ENCODE peak calls at places on chromosomes 6 and 20, in seven cellular contexts. One of them, this sample, is unnamed.

GRCh38 chr6:138297761-138298298 is 79.5 kb upstream of the PBOV1 start:
- DNase-seq in adrenal gland: peak; percentile 22
- DNase-seq in GM23248: peak; percentile 33
- DNase-seq in astrocyte: no peak
- DNase-seq in lower lobe of right lung: no peak
- DNase-seq in CD8-positive, alpha-beta memory T cell: no peak
- DNase-seq in psoas muscle: no peak
- DNase-seq in this sample: no peak

GRCh38 chr6:2522521-2522920 is 228.2 kb downstream of the MYLK4 start:
- DNase-seq in adrenal gland: no peak
- DNase-seq in GM23248: peak; percentile 29
- DNase-seq in astrocyte: peak; percentile 61
- DNase-seq in lower lobe of right lung: no peak
- DNase-seq in CD8-positive, alpha-beta memory T cell: no peak
- DNase-seq in psoas muscle: no peak
- DNase-seq in this sample: no peak

GRCh38 chr20:49318430-49319203 is 40.8 kb upstream of the ZNFX1 start:
- DNase-seq in adrenal gland: no peak
- DNase-seq in GM23248: peak; percentile 23
- DNase-seq in astrocyte: no peak
- DNase-seq in lower lobe of right lung: peak; percentile 54
- DNase-seq in CD8-positive, alpha-beta memory T cell: no peak
- DNase-seq in psoas muscle: no peak
- DNase-seq in this sample: no peak

GRCh38 chr20:55333798-55334197 is 671.5 kb downstream of the CBLN4 start:
- DNase-seq in adrenal gland: no peak
- DNase-seq in GM23248: no peak
- DNase-seq in astrocyte: no peak
- DNase-seq in lower lobe of right lung: no peak
- DNase-seq in CD8-positive, alpha-beta memory T cell: no peak
- DNase-seq in psoas muscle: no peak
- DNase-seq in this sample: no peak

GRCh38 chr6:119830069-119830468 is 480.5 kb upstream of the MAN1A1 start:
- DNase-seq in adrenal gland: no peak
- DNase-seq in GM23248: no peak
- DNase-seq in astrocyte: no peak
- DNase-seq in lower lobe of right lung: no peak
- DNase-seq in CD8-positive, alpha-beta memory T cell: no peak
- DNase-seq in psoas muscle: no peak
- DNase-seq in this sample: no peak

GRCh38 chr6:36625161-36625919 is 31.2 kb downstream of the SRSF3 start:
- DNase-seq in adrenal gland: peak; percentile 12
- DNase-seq in GM23248: peak; percentile 88
- DNase-seq in astrocyte: peak; percentile 71
- DNase-seq in lower lobe of right lung: no peak
- DNase-seq in CD8-positive, alpha-beta memory T cell: no peak
- DNase-seq in psoas muscle: no peak
- DNase-seq in this sample: peak; percentile 29

GRCh38 chr6:8441452-8441851 is 6.1 kb upstream of the SLC35B3 start:
- DNase-seq in adrenal gland: no peak
- DNase-seq in GM23248: peak; percentile 41
- DNase-seq in astrocyte: no peak
- DNase-seq in lower lobe of right lung: no peak
- DNase-seq in CD8-positive, alpha-beta memory T cell: no peak
- DNase-seq in psoas muscle: no peak
- DNase-seq in this sample: no peak

GRCh38 chr6:119497988-119498727 is 148.6 kb upstream of the MAN1A1 start:
- DNase-seq in adrenal gland: no peak
- DNase-seq in GM23248: no peak
- DNase-seq in astrocyte: no peak
- DNase-seq in lower lobe of right lung: no peak
- DNase-seq in CD8-positive, alpha-beta memory T cell: no peak
- DNase-seq in psoas muscle: no peak
- DNase-seq in this sample: no peak

GRCh38 chr20:59164681-59165388 is 1.2 kb downstream of the ZNF831 start:
- DNase-seq in adrenal gland: no peak
- DNase-seq in GM23248: no peak
- DNase-seq in astrocyte: no peak
- DNase-seq in lower lobe of right lung: no peak
- DNase-seq in CD8-positive, alpha-beta memory T cell: no peak
- DNase-seq in psoas muscle: no peak
- DNase-seq in this sample: no peak

GRCh38 chr20:6519556-6519955 is 247.9 kb upstream of the BMP2 start:
- DNase-seq in adrenal gland: no peak
- DNase-seq in GM23248: peak; percentile 37
- DNase-seq in astrocyte: peak; percentile 90
- DNase-seq in lower lobe of right lung: no peak
- DNase-seq in CD8-positive, alpha-beta memory T cell: no peak
- DNase-seq in psoas muscle: no peak
- DNase-seq in this sample: no peak

GRCh38 chr6:41646026-41646795 is 7.9 kb downstream of the MDFI start:
- DNase-seq in adrenal gland: no peak
- DNase-seq in GM23248: no peak
- DNase-seq in astrocyte: no peak
- DNase-seq in lower lobe of right lung: peak; percentile 27
- DNase-seq in CD8-positive, alpha-beta memory T cell: no peak
- DNase-seq in psoas muscle: no peak
- DNase-seq in this sample: no peak

GRCh38 chr6:109322825-109323580 is 59.3 kb downstream of the CD164 start:
- DNase-seq in adrenal gland: peak; percentile 66
- DNase-seq in GM23248: no peak
- DNase-seq in astrocyte: no peak
- DNase-seq in lower lobe of right lung: peak; percentile 71
- DNase-seq in CD8-positive, alpha-beta memory T cell: no peak
- DNase-seq in psoas muscle: no peak
- DNase-seq in this sample: no peak

GRCh38 chr6:36269834-36270705 is at the start of gene PNPLA1:
- DNase-seq in adrenal gland: no peak
- DNase-seq in GM23248: no peak
- DNase-seq in astrocyte: no peak
- DNase-seq in lower lobe of right lung: no peak
- DNase-seq in CD8-positive, alpha-beta memory T cell: no peak
- DNase-seq in psoas muscle: no peak
- DNase-seq in this sample: no peak

GRCh38 chr20:59666586-59666985 is 62.2 kb downstream of the PHACTR3 start:
- DNase-seq in adrenal gland: no peak
- DNase-seq in GM23248: no peak
- DNase-seq in astrocyte: no peak
- DNase-seq in lower lobe of right lung: no peak
- DNase-seq in CD8-positive, alpha-beta memory T cell: no peak
- DNase-seq in psoas muscle: no peak
- DNase-seq in this sample: no peak

GRCh38 chr6:128139519-128139918 is 238.7 kb upstream of the THEMIS start:
- DNase-seq in adrenal gland: no peak
- DNase-seq in GM23248: peak; percentile 53
- DNase-seq in astrocyte: peak; percentile 63
- DNase-seq in lower lobe of right lung: no peak
- DNase-seq in CD8-positive, alpha-beta memory T cell: no peak
- DNase-seq in psoas muscle: no peak
- DNase-seq in this sample: no peak

GRCh38 chr6:12440981-12441380 is 150.8 kb downstream of the EDN1 start:
- DNase-seq in adrenal gland: no peak
- DNase-seq in GM23248: peak; percentile 17
- DNase-seq in astrocyte: no peak
- DNase-seq in lower lobe of right lung: no peak
- DNase-seq in CD8-positive, alpha-beta memory T cell: no peak
- DNase-seq in psoas muscle: no peak
- DNase-seq in this sample: no peak

GRCh38 chr6:135180458-135181332 is at the start of gene MYB:
- DNase-seq in adrenal gland: peak; percentile 42
- DNase-seq in GM23248: peak; percentile 77
- DNase-seq in astrocyte: peak; percentile 20
- DNase-seq in lower lobe of right lung: peak; percentile 63
- DNase-seq in CD8-positive, alpha-beta memory T cell: peak; percentile 61
- DNase-seq in psoas muscle: peak; percentile 72
- DNase-seq in this sample: peak; percentile 85

GRCh38 chr6:153167026-153167891 is 36.2 kb upstream of the RGS17 start:
- DNase-seq in adrenal gland: no peak
- DNase-seq in GM23248: peak; percentile 93
- DNase-seq in astrocyte: peak; percentile 87
- DNase-seq in lower lobe of right lung: no peak
- DNase-seq in CD8-positive, alpha-beta memory T cell: no peak
- DNase-seq in psoas muscle: no peak
- DNase-seq in this sample: no peak

DNA sequence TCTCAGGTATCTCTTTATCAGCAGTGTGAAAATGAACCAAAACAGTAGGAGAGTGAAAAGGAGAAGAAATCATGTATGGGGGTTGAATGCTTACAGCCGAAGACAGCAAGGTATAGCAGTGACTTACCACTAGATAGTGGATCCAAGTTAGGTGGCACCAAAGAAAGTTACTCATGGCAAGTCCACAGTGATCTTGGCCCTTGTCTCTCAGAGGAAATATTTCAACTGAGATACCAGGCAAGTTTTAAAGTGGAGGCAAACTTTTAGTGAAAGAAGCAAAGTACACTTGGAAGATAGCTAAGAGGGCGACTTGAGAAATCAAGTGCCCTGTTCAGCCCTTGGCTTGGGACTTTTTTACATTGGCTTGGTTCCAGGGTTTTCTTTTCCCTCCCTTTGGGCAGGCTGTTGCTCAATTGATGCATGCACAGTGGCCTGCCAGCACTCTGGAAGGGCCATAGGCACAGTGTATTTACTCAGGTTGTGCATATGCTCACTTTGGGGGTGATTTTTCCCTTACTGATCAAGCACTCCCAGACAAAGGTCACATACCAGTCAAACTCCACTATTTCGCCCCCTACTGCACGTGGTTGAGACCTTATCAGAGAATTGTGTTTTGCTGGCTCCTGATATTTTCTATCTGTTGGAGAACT is 329.5 kb upstream of the KHDRBS2 start:
- DNase-seq in adrenal gland: no peak
- DNase-seq in GM23248: no peak
- DNase-seq in astrocyte: no peak
- DNase-seq in lower lobe of right lung: peak; percentile 52
- DNase-seq in CD8-positive, alpha-beta memory T cell: no peak
- DNase-seq in psoas muscle: no peak
- DNase-seq in this sample: no peak
- H3K27ac ChIP-seq in adrenal gland: no peak overlapping the region
- H3K27ac ChIP-seq in GM23248: no peak overlapping the region
- H3K27ac ChIP-seq in astrocyte: no peak overlapping the region
- H3K27ac ChIP-seq in lower lobe of right lung: no peak overlapping the region
- H3K27ac ChIP-seq in CD8-positive, alpha-beta memory T cell: no peak overlapping the region
- H3K27ac ChIP-seq in psoas muscle: no peak overlapping the region
- H3K27ac ChIP-seq in this sample: no peak overlapping the region

GRCh38 chr20:51450984-51451383 is 91.5 kb downstream of the NFATC2 start:
- DNase-seq in adrenal gland: no peak
- DNase-seq in GM23248: no peak
- DNase-seq in astrocyte: no peak
- DNase-seq in lower lobe of right lung: no peak
- DNase-seq in CD8-positive, alpha-beta memory T cell: no peak
- DNase-seq in psoas muscle: no peak
- DNase-seq in this sample: no peak
- H3K4me1 ChIP-seq in adrenal gland: peaks cover 16% of the 10 kb centered on the region
- H3K4me1 ChIP-seq in GM23248: peaks cover 17% of the 10 kb centered on the region
- H3K4me1 ChIP-seq in astrocyte: peaks cover 22% of the 10 kb centered on the region
- H3K4me1 ChIP-seq in lower lobe of right lung: no peaks in the 10 kb centered on the region
- H3K4me1 ChIP-seq in CD8-positive, alpha-beta memory T cell: no peaks in the 10 kb centered on the region
- H3K4me1 ChIP-seq in psoas muscle: peaks cover 39% of the 10 kb centered on the region
- H3K4me1 ChIP-seq in this sample: no peaks in the 10 kb centered on the region

GRCh38 chr20:21377701-21378100 is 19.6 kb downstream of the NKX2-4 start:
- DNase-seq in adrenal gland: no peak
- DNase-seq in GM23248: no peak
- DNase-seq in astrocyte: no peak
- DNase-seq in lower lobe of right lung: no peak
- DNase-seq in CD8-positive, alpha-beta memory T cell: no peak
- DNase-seq in psoas muscle: no peak
- DNase-seq in this sample: no peak
- H3K4me3 ChIP-seq in adrenal gland: no peak overlapping the region
- H3K4me3 ChIP-seq in GM23248: no peak overlapping the region
- H3K4me3 ChIP-seq in astrocyte: no peak overlapping the region
- H3K4me3 ChIP-seq in lower lobe of right lung: no peak overlapping the region
- H3K4me3 ChIP-seq in CD8-positive, alpha-beta memory T cell: no peak overlapping the region
- H3K4me3 ChIP-seq in psoas muscle: no peak overlapping the region
- H3K4me3 ChIP-seq in this sample: no peak overlapping the region

GRCh38 chr20:36538026-36538764 is 3.1 kb upstream of the MYL9 start:
- DNase-seq in adrenal gland: no peak
- DNase-seq in GM23248: no peak
- DNase-seq in astrocyte: peak; percentile 49
- DNase-seq in lower lobe of right lung: no peak
- DNase-seq in CD8-positive, alpha-beta memory T cell: no peak
- DNase-seq in psoas muscle: no peak
- DNase-seq in this sample: no peak
- H3K27ac ChIP-seq in adrenal gland: no peak overlapping the region
- H3K27ac ChIP-seq in GM23248: no peak overlapping the region
- H3K27ac ChIP-seq in astrocyte: no peak overlapping the region
- H3K27ac ChIP-seq in lower lobe of right lung: no peak overlapping the region
- H3K27ac ChIP-seq in CD8-positive, alpha-beta memory T cell: no peak overlapping the region
- H3K27ac ChIP-seq in psoas muscle: no peak overlapping the region
- H3K27ac ChIP-seq in this sample: no peak overlapping the region

GRCh38 chr6:6705061-6705425 is 116.5 kb downstream of the LY86 start:
- DNase-seq in adrenal gland: no peak
- DNase-seq in GM23248: no peak
- DNase-seq in astrocyte: no peak
- DNase-seq in lower lobe of right lung: no peak
- DNase-seq in CD8-positive, alpha-beta memory T cell: no peak
- DNase-seq in psoas muscle: no peak
- DNase-seq in this sample: no peak

GRCh38 chr6:6700871-6701270 is 112.4 kb downstream of the LY86 start:
- DNase-seq in adrenal gland: no peak
- DNase-seq in GM23248: no peak
- DNase-seq in astrocyte: no peak
- DNase-seq in lower lobe of right lung: no peak
- DNase-seq in CD8-positive, alpha-beta memory T cell: no peak
- DNase-seq in psoas muscle: no peak
- DNase-seq in this sample: no peak

GRCh38 chr6:6704423-6705060 is 116.0 kb downstream of the LY86 start:
- DNase-seq in adrenal gland: no peak
- DNase-seq in GM23248: no peak
- DNase-seq in astrocyte: no peak
- DNase-seq in lower lobe of right lung: no peak
- DNase-seq in CD8-positive, alpha-beta memory T cell: no peak
- DNase-seq in psoas muscle: no peak
- DNase-seq in this sample: no peak

GRCh38 chr6:6701864-6702263 is 113.3 kb downstream of the LY86 start:
- DNase-seq in adrenal gland: no peak
- DNase-seq in GM23248: peak; percentile 49
- DNase-seq in astrocyte: no peak
- DNase-seq in lower lobe of right lung: peak; percentile 54
- DNase-seq in CD8-positive, alpha-beta memory T cell: no peak
- DNase-seq in psoas muscle: no peak
- DNase-seq in this sample: peak; percentile 76

DNA sequence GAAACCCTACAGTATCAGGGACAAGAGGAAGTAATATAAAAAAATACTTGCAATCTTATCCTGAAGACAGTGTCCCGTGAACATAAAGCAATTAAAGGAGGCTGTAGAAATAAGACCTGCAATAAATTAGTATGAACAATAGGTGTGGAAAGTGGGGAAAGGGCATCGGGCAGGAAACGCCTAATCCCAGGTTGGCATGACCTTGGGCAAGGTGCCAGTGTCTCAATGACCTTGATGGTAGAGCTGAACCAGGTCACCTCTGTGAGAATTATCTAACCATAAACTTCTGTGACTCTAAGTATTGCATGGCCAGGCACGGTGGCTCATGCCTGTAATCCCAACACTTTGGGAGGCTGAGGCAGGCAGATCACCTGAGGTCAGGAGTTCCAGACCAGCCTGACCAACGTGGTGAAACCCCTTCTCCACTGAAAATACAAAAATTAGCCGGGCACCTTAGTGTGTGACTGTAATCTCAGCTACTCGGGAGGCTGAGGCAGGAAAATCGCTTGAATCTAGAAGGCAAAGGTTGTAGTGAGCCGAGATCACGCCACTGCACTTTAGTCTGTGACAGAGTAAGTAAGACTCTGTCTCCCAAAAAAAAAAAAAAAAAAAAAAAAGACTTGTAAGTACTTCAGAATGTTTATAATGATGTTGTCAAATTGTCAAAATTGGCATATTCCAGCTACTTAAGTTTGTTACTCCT is 115.4 kb downstream of the LY86 start:
- DNase-seq in adrenal gland: no peak
- DNase-seq in GM23248: no peak
- DNase-seq in astrocyte: no peak
- DNase-seq in lower lobe of right lung: no peak
- DNase-seq in CD8-positive, alpha-beta memory T cell: no peak
- DNase-seq in psoas muscle: no peak
- DNase-seq in this sample: peak; percentile 94
- H3K4me1 ChIP-seq in adrenal gland: peaks cover 13% of the 10 kb centered on the region
- H3K4me1 ChIP-seq in GM23248: peaks cover 14% of the 10 kb centered on the region
- H3K4me1 ChIP-seq in astrocyte: peaks cover 9% of the 10 kb centered on the region
- H3K4me1 ChIP-seq in lower lobe of right lung: peaks cover 10% of the 10 kb centered on the region
- H3K4me1 ChIP-seq in CD8-positive, alpha-beta memory T cell: no peaks in the 10 kb centered on the region
- H3K4me1 ChIP-seq in psoas muscle: peaks cover 4% of the 10 kb centered on the region
- H3K4me1 ChIP-seq in this sample: peaks cover 16% of the 10 kb centered on the region

This sample was measured in colonic mucosa.